ENCODE peak calls at places on chromosomes 12 and 14, in five cellular contexts. P is CD4-positive, CD25-positive, alpha-beta regulatory T cell; S is small intestine; C is A549; B is AG10803. D is an unnamed sample.

GRCh38 chr12:45122776-45123380 is 72.0 kb upstream of the DBX2 start:
- DNase-seq in C (no peak), B (peak; percentile 31), S (peak; percentile 16), P (no peak), D (no peak)

GRCh38 chr12:119807380-119807779 is 69.7 kb downstream of the CIT start:
- DNase-seq in C (no peak), S (no peak), B (no peak), P (no peak), D (no peak)

GRCh38 chr14:20652996-20653975 is 11.8 kb upstream of the OR6S1 start:
- DNase-seq in P (peak; percentile 53), C (peak; percentile 64), S (no peak), B (peak; percentile 55), D (peak; percentile 70)

GRCh38 chr12:92242917-92243316 is 97.3 kb upstream of the BTG1 start:
- DNase-seq in B (peak; percentile 87), C (no peak), P (no peak), S (no peak), D (no peak)

GRCh38 chr12:57632369-57632897 is 568 bp downstream of the B4GALNT1 start:
- DNase-seq in B (peak; percentile 17), S (no peak), P (no peak), C (no peak), D (no peak)

GRCh38 chr14:93980464-93981201 is 4.3 kb upstream of the ASB2 start:
- DNase-seq in B (no peak), C (no peak), S (no peak), P (no peak), D (no peak)

GRCh38 chr12:92439397-92439779 is 263.4 kb upstream of the PLEKHG7 start:
- DNase-seq in P (no peak), S (no peak), C (peak; percentile 46), B (peak; percentile 84), D (no peak)

GRCh38 chr14:89185919-89186849 is 230.8 kb downstream of the FOXN3 start:
- DNase-seq in B (peak; percentile 48), P (no peak), S (peak; percentile 95), C (no peak), D (no peak)

GRCh38 chr14:78129375-78129774 is 40.8 kb upstream of the NRXN3 start:
- DNase-seq in S (no peak), P (no peak), C (no peak), B (no peak), D (no peak)

GRCh38 chr14:64971890-64972785 is at the start of gene RAB15:
- DNase-seq in C (peak; percentile 34), S (peak; percentile 19), B (peak; percentile 22), P (peak; percentile 38), D (no peak)

GRCh38 chr12:93857917-93858513 is 180.8 kb downstream of the CRADD start:
- DNase-seq in S (no peak), P (no peak), B (no peak), C (no peak), D (no peak)

GRCh38 chr14:36647417-36647826 is 14.2 kb upstream of the PAX9 start:
- DNase-seq in P (no peak), S (no peak), C (no peak), B (no peak), D (no peak)

GRCh38 chr12:94753071-94753779 is 102.9 kb upstream of the TMCC3 start:
- DNase-seq in B (no peak), C (no peak), S (no peak), P (no peak), D (no peak)

GRCh38 chr14:34981743-34982420 is 910 bp upstream of the SRP54 start:
- DNase-seq in C (no peak), S (no peak), P (peak; percentile 67), B (no peak), D (no peak)

GRCh38 chr14:104926619-104927431 is 2.1 kb downstream of the PLD4 start:
- DNase-seq in B (no peak), P (no peak), S (no peak), C (no peak), D (peak; percentile 94)

GRCh38 chr14:92610849-92611271 is 97.3 kb downstream of the RIN3 start:
- DNase-seq in C (no peak), P (no peak), B (no peak), S (peak; percentile 74), D (no peak)

GRCh38 chr12:106034316-106034715 is 104.4 kb downstream of the NUAK1 start:
- DNase-seq in S (no peak), P (no peak), C (no peak), B (no peak), D (no peak)

GRCh38 chr14:32940066-32940651 is 1.5 kb downstream of the NPAS3 start:
- DNase-seq in P (no peak), S (no peak), B (peak; percentile 6), C (no peak), D (no peak)
- H3K4me3 ChIP-seq in P (no peak overlapping the region), S (peak overlapping the region; percentile 74), B (peak overlapping the region; percentile 65), C (peak overlapping the region; percentile 70), D (peak overlapping the region; percentile 42)

GRCh38 chr14:32080001-32080510 is 3.0 kb downstream of the ARHGAP5 start:
- DNase-seq in P (no peak), B (peak; percentile 43), C (no peak), S (no peak), D (no peak)
- H3K4me3 ChIP-seq in P (no peak overlapping the region), B (no peak overlapping the region), C (no peak overlapping the region), S (no peak overlapping the region), D (no peak overlapping the region)

GRCh38 chr14:29216774-29217232 is 450.2 kb downstream of the FOXG1 start:
- DNase-seq in C (no peak), B (no peak), S (no peak), P (no peak), D (no peak)
- H3K4me3 ChIP-seq in C (no peak overlapping the region), B (no peak overlapping the region), S (no peak overlapping the region), P (no peak overlapping the region), D (no peak overlapping the region)

GRCh38 chr12:70283232-70283631 is 40.0 kb downstream of the CNOT2 start:
- DNase-seq in B (no peak), S (no peak), P (no peak), C (no peak), D (no peak)
- H3K4me3 ChIP-seq in B (no peak overlapping the region), S (no peak overlapping the region), P (no peak overlapping the region), C (no peak overlapping the region), D (no peak overlapping the region)